ENCODE peak calls at places on chromosomes 12 and 14, in eight cellular contexts. Q is psoas muscle, I is fibroblast of lung, L is breast epithelium, E is neural crest cell, M is natural killer cell, K is cardiac muscle cell, N is suprapubic skin. Y is an unnamed sample.
A peak's percentile ranks its signal among the peaks of the same experiment; 100 is the strongest.

GRCh38 chr12:25089738-25090137 is 105.2 kb downstream of the DNAI7 start:
- DNase-seq in Q (no peak), I (no peak), L (no peak), E (no peak), M (no peak), K (no peak), N (no peak), Y (no peak)

GRCh38 chr12:103334447-103334846 is 161.3 kb downstream of the C12orf42 start:
- DNase-seq in Q (no peak), I (no peak), L (no peak), E (no peak), M (no peak), K (no peak), N (no peak), Y (no peak)

GRCh38 chr14:101553931-101554330 is 7.4 kb upstream of the DIO3 start:
- DNase-seq in Q (no peak), I (no peak), L (no peak), E (no peak), M (no peak), K (no peak), N (no peak), Y (no peak)

GRCh38 chr14:105908481-105908911 is 382.1 kb downstream of the TMEM121 start:
- DNase-seq in Q (no peak), I (no peak), L (no peak), E (no peak), M (no peak), K (no peak), N (no peak), Y (peak; percentile 51)

GRCh38 chr12:67578976-67579661 is 69.4 kb upstream of the DYRK2 start:
- DNase-seq in Q (no peak), I (no peak), L (no peak), E (no peak), M (no peak), K (peak; percentile 12), N (no peak), Y (no peak)

GRCh38 chr12:46372852-46373302 is 304 bp upstream of the SLC38A2 start:
- DNase-seq in Q (no peak), I (no peak), L (no peak), E (no peak), M (no peak), K (no peak), N (no peak), Y (no peak)

GRCh38 chr12:85266391-85266790 is 13.6 kb upstream of the ALX1 start:
- DNase-seq in Q (no peak), I (no peak), L (no peak), E (no peak), M (no peak), K (no peak), N (no peak), Y (no peak)

GRCh38 chr12:87365423-87365822 is 663.8 kb downstream of the C12orf50 start:
- DNase-seq in Q (no peak), I (no peak), L (no peak), E (no peak), M (no peak), K (no peak), N (no peak), Y (no peak)

GRCh38 chr12:57152408-57153038 is 5.1 kb upstream of the LRP1-AS start:
- DNase-seq in Q (no peak), I (peak; percentile 74), L (peak; percentile 47), E (no peak), M (no peak), K (peak; percentile 66), N (no peak), Y (no peak)

GRCh38 chr14:83483063-83483462 is 1949.4 kb upstream of the SEL1L start:
- DNase-seq in Q (no peak), I (peak; percentile 58), L (no peak), E (no peak), M (no peak), K (peak; percentile 28), N (no peak), Y (no peak)

GRCh38 chr14:36524220-36524837 is 4.3 kb upstream of the NKX2-1 start:
- DNase-seq in Q (no peak), I (no peak), L (no peak), E (no peak), M (no peak), K (no peak), N (no peak), Y (peak; percentile 20)

GRCh38 chr12:6435941-6436715 is 8.6 kb upstream of the CD27 start:
- DNase-seq in Q (no peak), I (no peak), L (no peak), E (no peak), M (no peak), K (no peak), N (no peak), Y (no peak)

GRCh38 chr12:125152463-125152862 is 87.2 kb downstream of the AACS start:
- DNase-seq in Q (no peak), I (no peak), L (no peak), E (no peak), M (no peak), K (no peak), N (no peak), Y (no peak)

GRCh38 chr14:63257299-63257698 is 53.1 kb downstream of the RHOJ start:
- DNase-seq in Q (no peak), I (no peak), L (no peak), E (no peak), M (no peak), K (no peak), N (no peak), Y (no peak)

GRCh38 chr14:104282332-104283196 is 144.2 kb downstream of the KIF26A start:
- DNase-seq in Q (peak; percentile 4), I (no peak), L (no peak), E (no peak), M (peak; percentile 12), K (no peak), N (peak; percentile 70), Y (no peak)

GRCh38 chr12:116802018-116802417 is 63.9 kb downstream of the RNFT2 start:
- DNase-seq in Q (no peak), I (no peak), L (no peak), E (no peak), M (no peak), K (no peak), N (no peak), Y (no peak)

GRCh38 chr12:104589215-104589614 is 132.5 kb downstream of the CHST11 start:
- DNase-seq in Q (no peak), I (no peak), L (no peak), E (no peak), M (no peak), K (no peak), N (no peak), Y (no peak)

GRCh38 chr14:45068396-45068795 is 15.5 kb upstream of the PRPF39 start:
- DNase-seq in Q (no peak), I (no peak), L (no peak), E (no peak), M (no peak), K (no peak), N (no peak), Y (no peak)

GRCh38 chr12:113820842-113821241 is 145.3 kb downstream of the RBM19 start:
- DNase-seq in Q (no peak), I (no peak), L (no peak), E (no peak), M (no peak), K (no peak), N (no peak), Y (no peak)

GRCh38 chr12:113819495-113819894 is 146.6 kb downstream of the RBM19 start:
- DNase-seq in Q (no peak), I (no peak), L (no peak), E (no peak), M (no peak), K (no peak), N (no peak), Y (no peak)

GRCh38 chr12:113820310-113820709 is 145.8 kb downstream of the RBM19 start:
- DNase-seq in Q (no peak), I (no peak), L (no peak), E (no peak), M (no peak), K (no peak), N (no peak), Y (no peak)

GRCh38 chr12:113818278-113818677 is 147.8 kb downstream of the RBM19 start:
- DNase-seq in Q (no peak), I (peak; percentile 17), L (no peak), E (no peak), M (no peak), K (no peak), N (no peak), Y (no peak)

GRCh38 chr12:113818833-113819232 is 147.3 kb downstream of the RBM19 start:
- DNase-seq in Q (no peak), I (no peak), L (no peak), E (peak; percentile 36), M (no peak), K (peak; percentile 21), N (no peak), Y (no peak)
- TF ChIP-seq CTCF in Q (no peak), I (no peak), L (no peak), E (peak; percentile 58), M (no peak), K (peak; percentile 55), N (no peak), Y (peak; percentile 10)

DNA sequence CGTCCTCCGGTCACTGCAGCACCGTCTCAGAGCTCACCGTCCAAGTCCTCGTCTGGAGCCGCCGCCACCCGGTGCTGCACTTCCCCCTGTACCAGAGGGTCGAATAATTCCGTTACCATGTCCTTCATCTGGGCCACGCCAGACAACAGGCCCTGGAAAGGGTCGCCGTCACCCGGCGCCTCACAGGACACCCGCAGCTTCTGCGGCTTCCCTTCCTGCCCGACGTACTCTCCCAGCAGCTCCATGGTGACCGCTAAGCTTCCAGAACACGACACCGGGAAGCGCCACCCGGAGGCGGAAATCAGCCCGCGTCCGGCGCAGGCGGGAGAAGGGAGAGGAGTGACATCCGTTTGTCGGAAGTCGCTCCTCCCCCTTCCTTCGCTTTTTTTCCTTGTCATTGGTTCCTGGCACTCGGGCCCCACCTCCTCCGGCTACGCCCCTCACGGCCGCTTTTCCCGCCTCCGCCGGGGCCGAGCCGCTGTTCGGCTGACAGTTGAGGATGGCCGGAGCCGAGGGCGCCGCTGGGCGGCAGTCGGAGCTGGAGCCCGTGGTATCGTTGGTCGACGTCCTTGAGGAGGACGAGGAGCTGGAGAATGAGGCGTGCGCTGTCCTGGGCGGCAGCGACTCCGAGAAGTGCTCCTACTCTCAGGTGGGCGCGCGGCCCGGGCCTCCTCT is at the start of the genes GON7 and UBR7:
- DNase-seq in Q (peak; percentile 94), I (peak; percentile 95), L (peak; percentile 94), E (peak; percentile 93), M (peak; percentile 79), K (peak; percentile 97), N (peak; percentile 96), Y (peak; percentile 95)
- TF ChIP-seq CTCF in Q (peak; percentile 36), I (no peak), L (peak; percentile 26), E (no peak), M (peak; percentile 11), K (peak; percentile 31), N (peak; percentile 40), Y (peak; percentile 37)

DNA sequence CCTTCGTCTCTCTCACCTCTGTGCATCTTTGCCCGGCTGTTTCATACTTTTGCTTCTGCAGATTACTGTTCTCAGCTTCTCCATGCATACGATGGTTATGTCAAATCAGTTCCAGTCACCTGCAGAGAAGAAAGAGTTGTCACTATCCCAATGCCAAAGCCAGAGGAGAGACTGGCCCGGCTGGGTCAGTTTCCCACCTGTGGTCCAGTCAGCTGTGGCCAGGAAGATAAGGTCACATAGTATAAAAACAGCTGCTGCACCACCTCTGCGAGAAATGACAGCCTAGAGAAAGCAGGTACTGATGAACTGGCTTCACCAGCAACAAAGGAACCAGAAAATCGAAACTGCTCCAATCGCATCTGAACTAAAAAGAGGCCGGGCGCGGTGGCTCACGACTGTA is 6.4 kb upstream of the P2RX4 start:
- DNase-seq in Q (no peak), I (no peak), L (no peak), E (no peak), M (no peak), K (no peak), N (no peak), Y (no peak)
- TF ChIP-seq CTCF in Q (no peak), I (no peak), L (no peak), E (no peak), M (no peak), K (no peak), N (no peak), Y (no peak)

GRCh38 chr14:23423657-23424056 is 11.8 kb downstream of the MYH7 start:
- DNase-seq in Q (no peak), I (no peak), L (no peak), E (no peak), M (no peak), K (no peak), N (no peak), Y (no peak)
- TF ChIP-seq CTCF in Q (no peak), I (no peak), L (no peak), E (no peak), M (no peak), K (no peak), N (no peak), Y (no peak)

Y was measured in GM13976.